ENCODE peak calls at places on chromosome 11, in eight cellular contexts. One of them, this sample, is unnamed.

GRCh38 chr11:22044126-22044525 is 148.8 kb upstream of the ANO5 start:
- DNase-seq in fibroblast of lung: no peak
- DNase-seq in stimulated activated CD4-positive, alpha-beta T cell treated with anti-CD3 and anti-CD28 coated beads, TNF-alpha, amount 100 ng/mL, for 4 hours: no peak
- DNase-seq in activated CD4-positive, alpha-beta memory T cell treated with anti-CD3 and anti-CD28 coated beads for 36 hours: no peak
- DNase-seq in skeletal muscle cell: no peak
- DNase-seq in posterior vena cava: no peak
- DNase-seq in GDM1: no peak
- DNase-seq in C1 segment of cervical spinal cord: no peak
- DNase-seq in this sample: no peak

GRCh38 chr11:105466582-105467228 is 143.2 kb upstream of the GRIA4 start:
- DNase-seq in fibroblast of lung: peak
- DNase-seq in stimulated activated CD4-positive, alpha-beta T cell treated with anti-CD3 and anti-CD28 coated beads, TNF-alpha, amount 100 ng/mL, for 4 hours: no peak
- DNase-seq in activated CD4-positive, alpha-beta memory T cell treated with anti-CD3 and anti-CD28 coated beads for 36 hours: no peak
- DNase-seq in skeletal muscle cell: peak
- DNase-seq in posterior vena cava: no peak
- DNase-seq in GDM1: no peak
- DNase-seq in C1 segment of cervical spinal cord: no peak
- DNase-seq in this sample: peak

GRCh38 chr11:94758671-94759070 is 9.5 kb upstream of the AMOTL1 start:
- DNase-seq in fibroblast of lung: no peak
- DNase-seq in stimulated activated CD4-positive, alpha-beta T cell treated with anti-CD3 and anti-CD28 coated beads, TNF-alpha, amount 100 ng/mL, for 4 hours: no peak
- DNase-seq in activated CD4-positive, alpha-beta memory T cell treated with anti-CD3 and anti-CD28 coated beads for 36 hours: no peak
- DNase-seq in skeletal muscle cell: no peak
- DNase-seq in posterior vena cava: no peak
- DNase-seq in GDM1: no peak
- DNase-seq in C1 segment of cervical spinal cord: no peak
- DNase-seq in this sample: no peak

GRCh38 chr11:131446657-131447056 is 76.2 kb downstream of the NTM start:
- DNase-seq in fibroblast of lung: no peak
- DNase-seq in stimulated activated CD4-positive, alpha-beta T cell treated with anti-CD3 and anti-CD28 coated beads, TNF-alpha, amount 100 ng/mL, for 4 hours: no peak
- DNase-seq in activated CD4-positive, alpha-beta memory T cell treated with anti-CD3 and anti-CD28 coated beads for 36 hours: no peak
- DNase-seq in skeletal muscle cell: no peak
- DNase-seq in posterior vena cava: no peak
- DNase-seq in GDM1: no peak
- DNase-seq in C1 segment of cervical spinal cord: no peak
- DNase-seq in this sample: no peak

GRCh38 chr11:2898366-2899079 is 12.9 kb upstream of the CDKN1C start:
- DNase-seq in fibroblast of lung: peak
- DNase-seq in stimulated activated CD4-positive, alpha-beta T cell treated with anti-CD3 and anti-CD28 coated beads, TNF-alpha, amount 100 ng/mL, for 4 hours: no peak
- DNase-seq in activated CD4-positive, alpha-beta memory T cell treated with anti-CD3 and anti-CD28 coated beads for 36 hours: peak
- DNase-seq in skeletal muscle cell: peak
- DNase-seq in posterior vena cava: peak
- DNase-seq in GDM1: peak
- DNase-seq in C1 segment of cervical spinal cord: no peak
- DNase-seq in this sample: peak

GRCh38 chr11:67484847-67485311 is 2.1 kb downstream of the AIP start:
- DNase-seq in fibroblast of lung: no peak
- DNase-seq in stimulated activated CD4-positive, alpha-beta T cell treated with anti-CD3 and anti-CD28 coated beads, TNF-alpha, amount 100 ng/mL, for 4 hours: no peak
- DNase-seq in activated CD4-positive, alpha-beta memory T cell treated with anti-CD3 and anti-CD28 coated beads for 36 hours: peak
- DNase-seq in skeletal muscle cell: no peak
- DNase-seq in posterior vena cava: no peak
- DNase-seq in GDM1: no peak
- DNase-seq in C1 segment of cervical spinal cord: peak
- DNase-seq in this sample: no peak

GRCh38 chr11:120563698-120564572 is 52.4 kb downstream of the GRIK4 start:
- DNase-seq in fibroblast of lung: peak
- DNase-seq in stimulated activated CD4-positive, alpha-beta T cell treated with anti-CD3 and anti-CD28 coated beads, TNF-alpha, amount 100 ng/mL, for 4 hours: no peak
- DNase-seq in activated CD4-positive, alpha-beta memory T cell treated with anti-CD3 and anti-CD28 coated beads for 36 hours: no peak
- DNase-seq in skeletal muscle cell: no peak
- DNase-seq in posterior vena cava: peak
- DNase-seq in GDM1: no peak
- DNase-seq in C1 segment of cervical spinal cord: peak
- DNase-seq in this sample: no peak

GRCh38 chr11:93487032-93487483 is 56.1 kb downstream of the SMCO4 start:
- DNase-seq in fibroblast of lung: peak
- DNase-seq in stimulated activated CD4-positive, alpha-beta T cell treated with anti-CD3 and anti-CD28 coated beads, TNF-alpha, amount 100 ng/mL, for 4 hours: no peak
- DNase-seq in activated CD4-positive, alpha-beta memory T cell treated with anti-CD3 and anti-CD28 coated beads for 36 hours: no peak
- DNase-seq in skeletal muscle cell: no peak
- DNase-seq in posterior vena cava: no peak
- DNase-seq in GDM1: no peak
- DNase-seq in C1 segment of cervical spinal cord: no peak
- DNase-seq in this sample: no peak

GRCh38 chr11:13119361-13119760 is 110.2 kb downstream of the RASSF10 start:
- DNase-seq in fibroblast of lung: no peak
- DNase-seq in stimulated activated CD4-positive, alpha-beta T cell treated with anti-CD3 and anti-CD28 coated beads, TNF-alpha, amount 100 ng/mL, for 4 hours: no peak
- DNase-seq in activated CD4-positive, alpha-beta memory T cell treated with anti-CD3 and anti-CD28 coated beads for 36 hours: no peak
- DNase-seq in skeletal muscle cell: no peak
- DNase-seq in posterior vena cava: no peak
- DNase-seq in GDM1: no peak
- DNase-seq in C1 segment of cervical spinal cord: no peak
- DNase-seq in this sample: no peak

GRCh38 chr11:99383628-99384300 is 363.0 kb downstream of the CNTN5 start:
- DNase-seq in fibroblast of lung: no peak
- DNase-seq in stimulated activated CD4-positive, alpha-beta T cell treated with anti-CD3 and anti-CD28 coated beads, TNF-alpha, amount 100 ng/mL, for 4 hours: no peak
- DNase-seq in activated CD4-positive, alpha-beta memory T cell treated with anti-CD3 and anti-CD28 coated beads for 36 hours: no peak
- DNase-seq in skeletal muscle cell: no peak
- DNase-seq in posterior vena cava: no peak
- DNase-seq in GDM1: no peak
- DNase-seq in C1 segment of cervical spinal cord: no peak
- DNase-seq in this sample: peak

GRCh38 chr11:11841121-11841604 is 609 bp upstream of the USP47 start:
- DNase-seq in fibroblast of lung: peak
- DNase-seq in stimulated activated CD4-positive, alpha-beta T cell treated with anti-CD3 and anti-CD28 coated beads, TNF-alpha, amount 100 ng/mL, for 4 hours: no peak
- DNase-seq in activated CD4-positive, alpha-beta memory T cell treated with anti-CD3 and anti-CD28 coated beads for 36 hours: no peak
- DNase-seq in skeletal muscle cell: no peak
- DNase-seq in posterior vena cava: peak
- DNase-seq in GDM1: peak
- DNase-seq in C1 segment of cervical spinal cord: peak
- DNase-seq in this sample: peak

GRCh38 chr11:97938789-97939188 is 1082.0 kb upstream of the CNTN5 start:
- DNase-seq in fibroblast of lung: no peak
- DNase-seq in stimulated activated CD4-positive, alpha-beta T cell treated with anti-CD3 and anti-CD28 coated beads, TNF-alpha, amount 100 ng/mL, for 4 hours: no peak
- DNase-seq in activated CD4-positive, alpha-beta memory T cell treated with anti-CD3 and anti-CD28 coated beads for 36 hours: no peak
- DNase-seq in skeletal muscle cell: peak
- DNase-seq in posterior vena cava: no peak
- DNase-seq in GDM1: no peak
- DNase-seq in C1 segment of cervical spinal cord: no peak
- DNase-seq in this sample: no peak

GRCh38 chr11:118211006-118211405 is 13.8 kb downstream of the JAML start:
- DNase-seq in fibroblast of lung: no peak
- DNase-seq in stimulated activated CD4-positive, alpha-beta T cell treated with anti-CD3 and anti-CD28 coated beads, TNF-alpha, amount 100 ng/mL, for 4 hours: no peak
- DNase-seq in activated CD4-positive, alpha-beta memory T cell treated with anti-CD3 and anti-CD28 coated beads for 36 hours: no peak
- DNase-seq in skeletal muscle cell: no peak
- DNase-seq in posterior vena cava: no peak
- DNase-seq in GDM1: no peak
- DNase-seq in C1 segment of cervical spinal cord: no peak
- DNase-seq in this sample: no peak

GRCh38 chr11:440065-441042 is 1.5 kb downstream of the ANO9 start:
- DNase-seq in fibroblast of lung: peak
- DNase-seq in stimulated activated CD4-positive, alpha-beta T cell treated with anti-CD3 and anti-CD28 coated beads, TNF-alpha, amount 100 ng/mL, for 4 hours: no peak
- DNase-seq in activated CD4-positive, alpha-beta memory T cell treated with anti-CD3 and anti-CD28 coated beads for 36 hours: peak
- DNase-seq in skeletal muscle cell: no peak
- DNase-seq in posterior vena cava: no peak
- DNase-seq in GDM1: no peak
- DNase-seq in C1 segment of cervical spinal cord: no peak
- DNase-seq in this sample: no peak